ENCODE peak calls at places on chromosome 14, in six cellular contexts. K is NCI-H82; Z is left kidney; T is left ventricle myocardium inferior; L is aorta; J is activated CD4-positive, alpha-beta T cell treated with anti-CD3 and anti-CD28 coated beads, Interleukin-2, amount 50 U/mL, for 1 hour. B is an unnamed sample.

GRCh38 chr14:24659916-24660570 is 26.1 kb upstream of the GZMB start:
- DNase-seq in J (no peak), K (no peak), T (no peak), Z (no peak), L (no peak), B (peak)

GRCh38 chr14:34063470-34064164 is 112.7 kb upstream of the EGLN3 start:
- DNase-seq in T (peak), K (no peak), J (no peak), L (no peak), Z (no peak), B (no peak)

GRCh38 chr14:103140316-103141109 is 17.3 kb downstream of the TNFAIP2 start:
- DNase-seq in T (no peak), L (no peak), J (no peak), Z (peak), K (peak), B (peak)

GRCh38 chr14:94514351-94514750 is 5.1 kb upstream of the SERPINA12 start:
- DNase-seq in J (no peak), T (no peak), K (no peak), Z (no peak), L (no peak), B (no peak)

GRCh38 chr14:90582166-90582565 is 185.3 kb downstream of the CALM1 start:
- DNase-seq in T (no peak), K (no peak), L (no peak), J (no peak), Z (no peak), B (no peak)

GRCh38 chr14:61747342-61747741 is 14.9 kb upstream of the SNAPC1 start:
- DNase-seq in Z (no peak), J (no peak), T (no peak), K (no peak), L (no peak), B (no peak)

GRCh38 chr14:35332517-35333346 is 40.5 kb downstream of the PSMA6 start:
- DNase-seq in J (no peak), L (no peak), T (no peak), Z (peak), K (no peak), B (peak)

GRCh38 chr14:99041141-99041819 is 230.7 kb downstream of the BCL11B start:
- DNase-seq in J (no peak), T (no peak), L (no peak), K (no peak), Z (no peak), B (no peak)

GRCh38 chr14:61321385-61322010 is at the start of gene PRKCH:
- DNase-seq in K (peak), Z (peak), L (peak), T (peak), J (peak), B (peak)

GRCh38 chr14:63544641-63545234 is 1.6 kb upstream of the PPP2R5E start:
- DNase-seq in J (no peak), L (no peak), K (peak), Z (no peak), T (no peak), B (no peak)

GRCh38 chr14:56333361-56334279 is 215.4 kb downstream of the PELI2 start:
- DNase-seq in J (no peak), T (no peak), Z (no peak), L (no peak), K (peak), B (peak)

GRCh38 chr14:53355581-53356112 is 202.5 kb upstream of the DDHD1 start:
- DNase-seq in T (no peak), Z (no peak), L (no peak), J (no peak), K (no peak), B (peak)

GRCh38 chr14:69038449-69039286 is 59.6 kb upstream of the ACTN1 start:
- DNase-seq in L (no peak), K (peak), Z (peak), T (no peak), J (no peak), B (no peak)

GRCh38 chr14:91237219-91237618 is 7.3 kb downstream of the GPR68 start:
- DNase-seq in L (no peak), K (no peak), J (no peak), Z (no peak), T (no peak), B (no peak)

B was measured in mammary epithelial cell.